ENCODE peak calls at places on chromosome 16, in eight cellular contexts. Y, X, T, G, L, U, Z and H are unnamed samples.

GRCh38 chr16:20383106-20384029 is 21.2 kb downstream of the PDILT start:
- DNase-seq in Y (peak), X (peak), T (peak), G (no peak), L (peak), U (peak), Z (peak), H (peak)

GRCh38 chr16:76035689-76036088 is 241.5 kb upstream of the CNTNAP4 start:
- DNase-seq in Y (no peak), X (peak), T (no peak), G (no peak), L (peak), U (no peak), Z (no peak), H (no peak)

GRCh38 chr16:85136213-85136704 is 24.0 kb upstream of the CIBAR2 start:
- DNase-seq in Y (peak), X (no peak), T (no peak), G (no peak), L (no peak), U (no peak), Z (peak), H (no peak)

GRCh38 chr16:86917471-86918365 is 339.4 kb downstream of the FOXL1 start:
- DNase-seq in Y (no peak), X (no peak), T (no peak), G (no peak), L (no peak), U (no peak), Z (no peak), H (no peak)

GRCh38 chr16:27401768-27402568 is at the start of gene IL21R:
- DNase-seq in Y (peak), X (no peak), T (no peak), G (no peak), L (no peak), U (peak), Z (peak), H (peak)

GRCh38 chr16:275041-275621 is 613 bp downstream of the RGS11 start:
- DNase-seq in Y (no peak), X (no peak), T (no peak), G (no peak), L (peak), U (peak), Z (no peak), H (no peak)

GRCh38 chr16:6081320-6081976 is 983.9 kb upstream of the EEF2KMT start:
- DNase-seq in Y (peak), X (no peak), T (no peak), G (no peak), L (peak), U (peak), Z (peak), H (no peak)

GRCh38 chr16:88784074-88784855 is 755 bp downstream of the PIEZO1 start:
- DNase-seq in Y (peak), X (no peak), T (peak), G (peak), L (peak), U (peak), Z (peak), H (peak)

GRCh38 chr16:66619534-66620418 is 15.3 kb downstream of the CMTM3 start:
- DNase-seq in Y (peak), X (no peak), T (no peak), G (no peak), L (no peak), U (no peak), Z (no peak), H (no peak)

GRCh38 chr16:56848955-56849689 is 15.9 kb upstream of the SLC12A3 start:
- DNase-seq in Y (no peak), X (no peak), T (no peak), G (no peak), L (no peak), U (no peak), Z (no peak), H (no peak)

GRCh38 chr16:1197237-1197866 is 27.7 kb downstream of the TPSG1 start:
- DNase-seq in Y (no peak), X (no peak), T (no peak), G (no peak), L (no peak), U (no peak), Z (no peak), H (no peak)

GRCh38 chr16:55622930-55623561 is 32.7 kb upstream of the SLC6A2 start:
- DNase-seq in Y (no peak), X (peak), T (no peak), G (no peak), L (peak), U (peak), Z (no peak), H (no peak)

GRCh38 chr16:11276880-11277593 is 757 bp upstream of the PRM2 start:
- DNase-seq in Y (no peak), X (no peak), T (no peak), G (no peak), L (no peak), U (no peak), Z (no peak), H (no peak)

GRCh38 chr16:88706965-88707871 is 915 bp downstream of the CTU2 start:
- DNase-seq in Y (no peak), X (no peak), T (no peak), G (no peak), L (no peak), U (no peak), Z (no peak), H (no peak)

GRCh38 chr16:58345574-58346354 is 46.5 kb upstream of the GINS3 start:
- DNase-seq in Y (no peak), X (no peak), T (no peak), G (no peak), L (no peak), U (no peak), Z (no peak), H (no peak)

GRCh38 chr16:23362460-23363317 is 60.6 kb downstream of the SCNN1B start:
- DNase-seq in Y (no peak), X (no peak), T (peak), G (no peak), L (no peak), U (no peak), Z (peak), H (peak)

GRCh38 chr16:13042291-13042690 is 140.9 kb downstream of the SHISA9 start:
- DNase-seq in Y (no peak), X (no peak), T (no peak), G (no peak), L (no peak), U (no peak), Z (no peak), H (no peak)

GRCh38 chr16:30902070-30902972 is 5.9 kb downstream of the CTF1 start:
- DNase-seq in Y (peak), X (no peak), T (peak), G (no peak), L (peak), U (peak), Z (peak), H (no peak)

GRCh38 chr16:3797904-3798811 is 80.8 kb upstream of the TRAP1 start:
- DNase-seq in Y (no peak), X (no peak), T (no peak), G (peak), L (peak), U (no peak), Z (no peak), H (no peak)

GRCh38 chr16:85006639-85007038 is 4.7 kb downstream of the ZDHHC7 start:
- DNase-seq in Y (no peak), X (no peak), T (no peak), G (no peak), L (no peak), U (no peak), Z (no peak), H (no peak)

GRCh38 chr16:86821933-86822332 is 243.6 kb downstream of the FOXL1 start:
- DNase-seq in Y (no peak), X (no peak), T (no peak), G (no peak), L (no peak), U (no peak), Z (no peak), H (no peak)

GRCh38 chr16:51577621-51578303 is 426.7 kb upstream of the SALL1 start:
- DNase-seq in Y (no peak), X (no peak), T (no peak), G (no peak), L (peak), U (no peak), Z (no peak), H (no peak)

GRCh38 chr16:66443269-66443652 is 16.2 kb downstream of the BEAN1 start:
- DNase-seq in Y (no peak), X (no peak), T (no peak), G (peak), L (no peak), U (no peak), Z (no peak), H (no peak)

GRCh38 chr16:12583237-12583897 is 220.3 kb downstream of the CPPED1 start:
- DNase-seq in Y (no peak), X (no peak), T (no peak), G (peak), L (no peak), U (no peak), Z (no peak), H (peak)

GRCh38 chr16:1363501-1364041 is 11.8 kb downstream of the GNPTG start:
- DNase-seq in Y (peak), X (peak), T (peak), G (no peak), L (peak), U (peak), Z (peak), H (peak)

GRCh38 chr16:57834936-57835335 is 32.6 kb upstream of the KIFC3 start:
- DNase-seq in Y (no peak), X (no peak), T (no peak), G (no peak), L (peak), U (no peak), Z (no peak), H (no peak)

GRCh38 chr16:27485126-27485525 is 64.6 kb downstream of the GTF3C1 start:
- DNase-seq in Y (no peak), X (no peak), T (no peak), G (no peak), L (no peak), U (no peak), Z (no peak), H (no peak)

GRCh38 chr16:25692307-25692706 is 548 bp downstream of the HS3ST4 start:
- DNase-seq in Y (no peak), X (no peak), T (no peak), G (no peak), L (peak), U (peak), Z (no peak), H (no peak)

GRCh38 chr16:54694651-54695050 is 236.0 kb upstream of the IRX5 start:
- DNase-seq in Y (no peak), X (no peak), T (no peak), G (no peak), L (no peak), U (no peak), Z (no peak), H (no peak)

GRCh38 chr16:10616744-10617640 is 36.6 kb upstream of the EMP2 start:
- DNase-seq in Y (no peak), X (peak), T (peak), G (peak), L (peak), U (peak), Z (peak), H (peak)

GRCh38 chr16:2426941-2427361 is 2.3 kb upstream of the CCNF start:
- DNase-seq in Y (no peak), X (no peak), T (no peak), G (no peak), L (no peak), U (no peak), Z (no peak), H (no peak)

GRCh38 chr16:1050466-1050865 is 22.1 kb upstream of the SSTR5 start:
- DNase-seq in Y (no peak), X (no peak), T (no peak), G (no peak), L (no peak), U (no peak), Z (no peak), H (no peak)

GRCh38 chr16:10921536-10922327 is 20.5 kb downstream of the DEXI start:
- DNase-seq in Y (no peak), X (no peak), T (no peak), G (no peak), L (no peak), U (no peak), Z (no peak), H (no peak)

GRCh38 chr16:19744670-19745069 is 26.6 kb downstream of the IQCK start:
- DNase-seq in Y (no peak), X (no peak), T (no peak), G (no peak), L (no peak), U (no peak), Z (no peak), H (no peak)

GRCh38 chr16:22132801-22133200 is 29.5 kb upstream of the SDR42E2 start:
- DNase-seq in Y (no peak), X (no peak), T (no peak), G (no peak), L (no peak), U (no peak), Z (no peak), H (no peak)

GRCh38 chr16:89723279-89724250 is 2.2 kb downstream of the ZNF276 start:
- DNase-seq in Y (no peak), X (no peak), T (no peak), G (no peak), L (no peak), U (peak), Z (peak), H (no peak)

GRCh38 chr16:8853150-8853549 is 15.7 kb downstream of the CARHSP1 start:
- DNase-seq in Y (no peak), X (no peak), T (no peak), G (no peak), L (no peak), U (no peak), Z (no peak), H (no peak)
- TF ChIP-seq POLR2AphosphoS5 in Y (no peak), X (no peak), T (no peak), G (no peak), L (peak), U (no peak), Z (no peak), H (no peak)

DNA sequence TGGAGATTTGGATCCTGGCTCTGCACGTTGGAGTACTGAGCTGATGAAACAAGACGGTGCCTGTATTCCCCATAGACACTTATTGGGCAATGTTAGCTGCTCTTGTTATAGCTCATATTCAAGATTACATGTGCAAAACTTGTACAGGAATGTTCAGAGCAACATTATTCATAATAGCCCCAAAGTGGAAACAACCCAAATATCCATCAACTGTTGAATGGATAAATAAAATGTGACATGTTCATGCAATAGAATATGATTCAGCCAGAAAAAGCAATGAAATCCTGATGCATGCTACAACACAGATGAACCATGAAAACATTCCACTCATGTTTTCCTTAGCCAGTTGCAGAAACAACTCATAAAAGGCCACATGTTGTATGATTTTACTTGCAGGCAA is 5.7 kb upstream of the SDR42E1 start:
- DNase-seq in Y (no peak), X (no peak), T (no peak), G (no peak), L (no peak), U (no peak), Z (no peak), H (no peak)
- H3K27ac ChIP-seq in Y (no peak), X (no peak), T (no peak), G (peak), L (no peak), U (no peak), Z (no peak), H (no peak)

GRCh38 chr16:4886151-4886550 is 38.9 kb downstream of the UBN1 start:
- DNase-seq in Y (no peak), X (no peak), T (no peak), G (no peak), L (no peak), U (no peak), Z (no peak), H (no peak)
- TF ChIP-seq POLR2AphosphoS5 in Y (no peak), X (no peak), T (no peak), G (no peak), L (no peak), U (no peak), Z (no peak), H (no peak)

DNA sequence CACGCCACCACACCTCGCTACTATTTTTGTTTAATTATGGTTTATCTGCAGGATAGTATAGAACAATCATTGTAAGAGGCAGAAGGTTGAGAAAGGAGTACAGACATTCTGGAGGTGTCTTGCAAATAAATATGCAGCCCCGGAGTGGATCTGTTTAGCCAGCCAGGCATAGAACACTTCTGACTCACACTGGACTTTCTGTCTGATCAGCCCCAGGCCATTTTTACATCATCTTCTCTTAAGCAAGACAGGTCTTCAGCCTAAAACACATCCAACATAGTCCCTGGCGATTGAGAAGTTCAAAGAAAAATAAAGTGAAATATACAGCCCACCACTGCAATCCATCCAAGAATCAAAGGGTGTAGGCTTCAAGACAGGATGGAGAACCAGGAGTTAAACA is 81.4 kb downstream of the XYLT1 start:
- DNase-seq in Y (no peak), X (no peak), T (no peak), G (no peak), L (no peak), U (no peak), Z (no peak), H (no peak)
- H3K27ac ChIP-seq in Y (no peak), X (no peak), T (no peak), G (no peak), L (no peak), U (peak), Z (peak), H (no peak)

GRCh38 chr16:67941469-67942199 is 2.3 kb downstream of the LCAT start:
- DNase-seq in Y (no peak), X (no peak), T (no peak), G (no peak), L (no peak), U (no peak), Z (no peak), H (no peak)
- TF ChIP-seq POLR2AphosphoS5 in Y (no peak), X (no peak), T (no peak), G (no peak), L (no peak), U (no peak), Z (no peak), H (no peak)

GRCh38 chr16:49835116-49835880 is 20.6 kb downstream of the ZNF423 start:
- DNase-seq in Y (no peak), X (no peak), T (no peak), G (no peak), L (peak), U (peak), Z (no peak), H (no peak)
- H3K27ac ChIP-seq in Y (no peak), X (no peak), T (peak), G (peak), L (peak), U (no peak), Z (peak), H (peak)